ENCODE peak calls at places on chromosomes 11 and 22, in eight cellular contexts. Q is activated T-helper 9 cell treated with anti-CD3 and anti-CD28 coated beads, Interleukin-2, amount 50 U/mL, for 16 hours; Y is activated naive CD4-positive, alpha-beta T cell; J is left ventricle myocardium inferior; N is MCF 10A; F is activated CD4-positive, alpha-beta T cell treated with anti-CD3 and anti-CD28 coated beads, Interleukin-2, amount 10 ng/mL, durations not matched to agents 7 days and 5 days; X is AG09319; T is EL. B is an unnamed sample.

GRCh38 chr22:48561676-48562075 is 1266.0 kb downstream of the BRD1 start:
- DNase-seq in Q (no peak), Y (no peak), J (no peak), N (no peak), F (no peak), X (no peak), T (no peak), B (no peak)

GRCh38 chr22:22940961-22941605 is 53.5 kb downstream of the IGLL5 start:
- DNase-seq in Q (no peak), Y (no peak), J (no peak), N (no peak), F (no peak), X (no peak), T (no peak), B (no peak)

GRCh38 chr11:117828641-117829368 is 4.3 kb upstream of the FXYD2 start:
- DNase-seq in Q (peak; percentile 74), Y (peak; percentile 56), J (peak; percentile 62), N (peak; percentile 49), F (peak; percentile 70), X (no peak), T (peak; percentile 58), B (no peak)

GRCh38 chr11:67583319-67584204 is at the start of gene GSTP1:
- DNase-seq in Q (peak; percentile 68), Y (peak; percentile 49), J (peak; percentile 94), N (peak; percentile 89), F (peak; percentile 76), X (peak; percentile 76), T (peak; percentile 93), B (peak; percentile 92)

GRCh38 chr11:111438846-111439520 is 59.9 kb upstream of the POU2AF1 start:
- DNase-seq in Q (no peak), Y (no peak), J (no peak), N (no peak), F (no peak), X (no peak), T (no peak), B (no peak)

GRCh38 chr22:36536717-36537116 is 7.8 kb upstream of the EIF3D start:
- DNase-seq in Q (no peak), Y (no peak), J (no peak), N (no peak), F (no peak), X (no peak), T (no peak), B (no peak)

GRCh38 chr11:122604626-122605025 is 50.9 kb upstream of the UBASH3B start:
- DNase-seq in Q (no peak), Y (no peak), J (no peak), N (no peak), F (no peak), X (no peak), T (no peak), B (no peak)

GRCh38 chr11:73878771-73879170 is 2.0 kb downstream of the PAAF1 start:
- DNase-seq in Q (no peak), Y (no peak), J (no peak), N (no peak), F (no peak), X (no peak), T (no peak), B (no peak)

GRCh38 chr11:122743949-122744876 is 88.7 kb downstream of the UBASH3B start:
- DNase-seq in Q (peak; percentile 65), Y (peak; percentile 40), J (no peak), N (no peak), F (peak; percentile 81), X (no peak), T (no peak), B (no peak)

B was measured in RKO.